ENCODE peak calls at places on chromosomes 1 and 21, in four cellular contexts. One of them, this sample, is unnamed.

GRCh38 chr1:32925360-32926142 is 24.4 kb upstream of the TMEM54 start:
- DNase-seq in Calu3: no peak
- DNase-seq in SK-N-SH: peak
- DNase-seq in WTC11: peak
- DNase-seq in this sample: no peak

GRCh38 chr1:111198836-111199235 is 1.6 kb downstream of the DENND2D start:
- DNase-seq in SK-N-SH: no peak
- DNase-seq in Calu3: no peak
- DNase-seq in WTC11: no peak
- DNase-seq in this sample: no peak

GRCh38 chr1:32816676-32817158 is 441 bp downstream of the YARS1 start:
- DNase-seq in WTC11: no peak
- DNase-seq in SK-N-SH: peak
- DNase-seq in Calu3: no peak
- DNase-seq in this sample: no peak

GRCh38 chr1:155241851-155242264 is 13.4 kb downstream of the ENTREP3 start:
- DNase-seq in Calu3: no peak
- DNase-seq in SK-N-SH: no peak
- DNase-seq in WTC11: no peak
- DNase-seq in this sample: no peak

GRCh38 chr1:53110370-53111072 is 31.9 kb downstream of the SLC1A7 start:
- DNase-seq in Calu3: no peak
- DNase-seq in WTC11: no peak
- DNase-seq in SK-N-SH: no peak
- DNase-seq in this sample: no peak

GRCh38 chr1:232576537-232576936 is 53.4 kb downstream of the SIPA1L2 start:
- DNase-seq in Calu3: no peak
- DNase-seq in SK-N-SH: no peak
- DNase-seq in WTC11: no peak
- DNase-seq in this sample: no peak

GRCh38 chr1:109786531-109787021 is 22.9 kb upstream of the EPS8L3 start:
- DNase-seq in WTC11: no peak
- DNase-seq in SK-N-SH: no peak
- DNase-seq in Calu3: peak
- DNase-seq in this sample: no peak

GRCh38 chr1:21099034-21099868 is 77.4 kb downstream of the EIF4G3 start:
- DNase-seq in SK-N-SH: no peak
- DNase-seq in WTC11: no peak
- DNase-seq in Calu3: no peak
- DNase-seq in this sample: no peak

GRCh38 chr1:8721681-8722324 is 95.6 kb downstream of the RERE start:
- DNase-seq in WTC11: no peak
- DNase-seq in Calu3: no peak
- DNase-seq in SK-N-SH: no peak
- DNase-seq in this sample: no peak

GRCh38 chr1:183114441-183114840 is 71.6 kb upstream of the LAMC2 start:
- DNase-seq in WTC11: no peak
- DNase-seq in SK-N-SH: no peak
- DNase-seq in Calu3: no peak
- DNase-seq in this sample: no peak

GRCh38 chr1:207064546-207064945 is 11.5 kb downstream of the PFKFB2 start:
- DNase-seq in WTC11: no peak
- DNase-seq in SK-N-SH: no peak
- DNase-seq in Calu3: no peak
- DNase-seq in this sample: no peak

GRCh38 chr1:12099610-12100009 is 36.5 kb downstream of the TNFRSF8 start:
- DNase-seq in SK-N-SH: no peak
- DNase-seq in Calu3: no peak
- DNase-seq in WTC11: no peak
- DNase-seq in this sample: no peak

GRCh38 chr1:236851871-236852270 is 56.8 kb downstream of the MTR start:
- DNase-seq in Calu3: no peak
- DNase-seq in WTC11: no peak
- DNase-seq in SK-N-SH: no peak
- DNase-seq in this sample: no peak

GRCh38 chr1:229135773-229136172 is 135.1 kb upstream of the RAB4A start:
- DNase-seq in Calu3: no peak
- DNase-seq in SK-N-SH: no peak
- DNase-seq in WTC11: no peak
- DNase-seq in this sample: no peak

GRCh38 chr1:97636941-97637340 is 283.9 kb downstream of the DPYD start:
- DNase-seq in SK-N-SH: no peak
- DNase-seq in Calu3: no peak
- DNase-seq in WTC11: no peak
- DNase-seq in this sample: no peak

GRCh38 chr1:1231400-1232223 is at the start of gene SDF4:
- DNase-seq in WTC11: peak
- DNase-seq in Calu3: peak
- DNase-seq in SK-N-SH: peak
- DNase-seq in this sample: peak

GRCh38 chr21:41289431-41289830 is 27.2 kb upstream of the FAM3B start:
- DNase-seq in Calu3: no peak
- DNase-seq in SK-N-SH: no peak
- DNase-seq in WTC11: peak
- DNase-seq in this sample: no peak

GRCh38 chr21:14321042-14321441 is 61.9 kb downstream of the HSPA13 start:
- DNase-seq in WTC11: no peak
- DNase-seq in Calu3: no peak
- DNase-seq in SK-N-SH: no peak
- DNase-seq in this sample: no peak

GRCh38 chr1:219503549-219503948 is 109.4 kb downstream of the ZC3H11B start:
- DNase-seq in Calu3: no peak
- DNase-seq in WTC11: no peak
- DNase-seq in SK-N-SH: no peak
- DNase-seq in this sample: no peak

GRCh38 chr1:4052657-4053056 is 152.6 kb upstream of the C1orf174 start:
- DNase-seq in SK-N-SH: no peak
- DNase-seq in WTC11: no peak
- DNase-seq in Calu3: no peak
- DNase-seq in this sample: no peak

GRCh38 chr1:64969305-64970066 is 3.1 kb upstream of the JAK1 start:
- DNase-seq in WTC11: no peak
- DNase-seq in Calu3: no peak
- DNase-seq in SK-N-SH: no peak
- DNase-seq in this sample: no peak
- TF ChIP-seq CTCF in WTC11: no peak
- TF ChIP-seq CTCF in Calu3: no peak
- TF ChIP-seq CTCF in SK-N-SH: peak
- TF ChIP-seq CTCF in this sample: no peak

GRCh38 chr1:27891196-27891889 is 19.0 kb downstream of the THEMIS2 start:
- DNase-seq in WTC11: no peak
- DNase-seq in SK-N-SH: no peak
- DNase-seq in Calu3: no peak
- DNase-seq in this sample: peak
- TF ChIP-seq CTCF in WTC11: no peak
- TF ChIP-seq CTCF in SK-N-SH: no peak
- TF ChIP-seq CTCF in Calu3: no peak
- TF ChIP-seq CTCF in this sample: no peak

GRCh38 chr1:89599332-89599630 is 33.6 kb upstream of the LRRC8C start:
- DNase-seq in SK-N-SH: no peak
- DNase-seq in Calu3: no peak
- DNase-seq in WTC11: no peak
- DNase-seq in this sample: no peak
- TF ChIP-seq CTCF in SK-N-SH: no peak
- TF ChIP-seq CTCF in Calu3: no peak
- TF ChIP-seq CTCF in WTC11: peak
- TF ChIP-seq CTCF in this sample: no peak

GRCh38 chr1:242455052-242455361 is 69.5 kb downstream of the PLD5 start:
- DNase-seq in Calu3: no peak
- DNase-seq in WTC11: no peak
- DNase-seq in SK-N-SH: no peak
- DNase-seq in this sample: no peak

GRCh38 chr1:242449211-242449610 is 75.3 kb downstream of the PLD5 start:
- DNase-seq in Calu3: no peak
- DNase-seq in WTC11: no peak
- DNase-seq in SK-N-SH: peak
- DNase-seq in this sample: no peak

GRCh38 chr1:242452573-242452972 is 71.9 kb downstream of the PLD5 start:
- DNase-seq in Calu3: no peak
- DNase-seq in WTC11: no peak
- DNase-seq in SK-N-SH: no peak
- DNase-seq in this sample: no peak

GRCh38 chr1:242454262-242455051 is 70.0 kb downstream of the PLD5 start:
- DNase-seq in Calu3: peak
- DNase-seq in WTC11: no peak
- DNase-seq in SK-N-SH: peak
- DNase-seq in this sample: peak
- TF ChIP-seq CTCF in Calu3: peak
- TF ChIP-seq CTCF in WTC11: peak
- TF ChIP-seq CTCF in SK-N-SH: peak
- TF ChIP-seq CTCF in this sample: peak

GRCh38 chr1:209534496-209535250 is 48.8 kb upstream of the CAMK1G start:
- DNase-seq in Calu3: no peak
- DNase-seq in WTC11: no peak
- DNase-seq in SK-N-SH: no peak
- DNase-seq in this sample: no peak
- TF ChIP-seq CTCF in Calu3: no peak
- TF ChIP-seq CTCF in WTC11: no peak
- TF ChIP-seq CTCF in SK-N-SH: no peak
- TF ChIP-seq CTCF in this sample: no peak